ENCODE peak calls at places on chromosomes 4 and X, in seven cellular contexts. J is dorsolateral prefrontal cortex; W is stimulated activated CD8-positive, alpha-beta memory T cell treated with anti-CD3 and anti-CD28 coated beads, Interleukin-4, amount 100 ng/mL, for 4 hours; H is naive B cell; T is hepatic stellate cell; C is tibial artery; Y is body of pancreas. V is an unnamed sample.

GRCh38 chr4:122017296-122017695 is 65.4 kb upstream of the TRPC3 start:
- DNase-seq in J (no peak), W (no peak), H (no peak), T (no peak), C (no peak), Y (no peak), V (peak)

GRCh38 chr4:59920414-59920813 is 1279.7 kb upstream of the ADGRL3 start:
- DNase-seq in J (no peak), W (no peak), H (no peak), T (no peak), C (no peak), Y (no peak), V (no peak)

GRCh38 chr4:10090467-10091250 is 25.9 kb downstream of the WDR1 start:
- DNase-seq in J (no peak), W (no peak), H (no peak), T (no peak), C (no peak), Y (no peak), V (no peak)

GRCh38 chr4:38752393-38752961 is 30.3 kb downstream of the TLR10 start:
- DNase-seq in J (no peak), W (no peak), H (no peak), T (peak), C (no peak), Y (no peak), V (no peak)

GRCh38 chr4:176464748-176465147 is 145.0 kb downstream of the SPCS3 start:
- DNase-seq in J (no peak), W (no peak), H (no peak), T (no peak), C (no peak), Y (no peak), V (no peak)

GRCh38 chrX:8914636-8915035 is 113.5 kb upstream of the FAM9A start:
- DNase-seq in J (no peak), W (no peak), H (no peak), T (no peak), C (no peak), Y (no peak), V (no peak)

GRCh38 chrX:39381446-39381845 is 580.2 kb downstream of the MID1IP1 start:
- DNase-seq in J (no peak), W (no peak), H (no peak), T (no peak), C (no peak), Y (no peak), V (no peak)

GRCh38 chr4:168560835-168561210 is 64.0 kb downstream of the PALLD start:
- DNase-seq in J (no peak), W (no peak), H (no peak), T (no peak), C (no peak), Y (no peak), V (no peak)

GRCh38 chr4:38177035-38177791 is 217.0 kb downstream of the PTTG2 start:
- DNase-seq in J (no peak), W (peak), H (no peak), T (no peak), C (no peak), Y (peak), V (no peak)

GRCh38 chrX:17634542-17635207 is 102.6 kb upstream of the SCML1 start:
- DNase-seq in J (no peak), W (no peak), H (no peak), T (no peak), C (no peak), Y (peak), V (no peak)

GRCh38 chr4:8093587-8094274 is 64.9 kb downstream of the ABLIM2 start:
- DNase-seq in J (no peak), W (no peak), H (no peak), T (no peak), C (no peak), Y (no peak), V (no peak)

GRCh38 chrX:102858826-102859627 is 78.0 kb upstream of the RAB40AL start:
- DNase-seq in J (no peak), W (no peak), H (no peak), T (no peak), C (no peak), Y (no peak), V (peak)

GRCh38 chr4:119477412-119478053 is 151.1 kb downstream of the PDE5A start:
- DNase-seq in J (no peak), W (no peak), H (no peak), T (no peak), C (no peak), Y (no peak), V (no peak)

GRCh38 chrX:150372280-150372679 is 9.2 kb downstream of the MAMLD1 start:
- DNase-seq in J (no peak), W (no peak), H (no peak), T (no peak), C (no peak), Y (no peak), V (no peak)

GRCh38 chr4:169124661-169125060 is 114.6 kb upstream of the CBR4 start:
- DNase-seq in J (no peak), W (no peak), H (no peak), T (no peak), C (no peak), Y (no peak), V (no peak)

GRCh38 chr4:172725581-172725980 is 443.0 kb upstream of the GALNT7 start:
- DNase-seq in J (no peak), W (no peak), H (no peak), T (peak), C (no peak), Y (no peak), V (no peak)

GRCh38 chr4:156252300-156253016 is 298.8 kb upstream of the CTSO start:
- DNase-seq in J (no peak), W (no peak), H (no peak), T (no peak), C (no peak), Y (no peak), V (no peak)

GRCh38 chrX:139382529-139382928 is 148.0 kb upstream of the F9 start:
- DNase-seq in J (no peak), W (no peak), H (no peak), T (no peak), C (no peak), Y (no peak), V (no peak)

GRCh38 chr4:110508827-110509446 is 33.0 kb downstream of the ENPEP start:
- DNase-seq in J (no peak), W (no peak), H (no peak), T (peak), C (no peak), Y (no peak), V (no peak)